ENCODE peak calls at places on chromosome 21, in five cellular contexts. O is EH, N is germinal center, K is AG08395, Q is HAP-1. A is an unnamed sample.

GRCh38 chr21:45318556-45319341 is 31.1 kb upstream of the POFUT2 start:
- DNase-seq in N (no peak), Q (no peak), K (peak; percentile 52), O (peak; percentile 84), A (peak; percentile 98)

GRCh38 chr21:37561941-37562919 is 195.7 kb downstream of the DYRK1A start:
- DNase-seq in N (no peak), K (no peak), O (no peak), Q (no peak), A (no peak)

GRCh38 chr21:43712268-43712942 is 6.5 kb upstream of the PDXK start:
- DNase-seq in O (peak; percentile 81), N (no peak), K (peak; percentile 32), Q (no peak), A (peak; percentile 9)

GRCh38 chr21:25658427-25658980 is 19.4 kb downstream of the JAM2 start:
- DNase-seq in K (no peak), N (no peak), Q (peak; percentile 100), O (no peak), A (no peak)

GRCh38 chr21:40053007-40053406 is 185.8 kb downstream of the PCP4 start:
- DNase-seq in K (peak; percentile 44), Q (no peak), O (peak; percentile 41), N (no peak), A (no peak)

GRCh38 chr21:31872452-31873274 is at the start of gene HUNK:
- DNase-seq in K (peak; percentile 51), Q (peak; percentile 63), O (peak; percentile 53), N (peak; percentile 36), A (peak; percentile 31)

GRCh38 chr21:30541764-30542163 is at the start of gene KRTAP19-6:
- DNase-seq in N (no peak), K (no peak), Q (no peak), O (no peak), A (no peak)

GRCh38 chr21:25243809-25244208 is 363.5 kb downstream of the MRPL39 start:
- DNase-seq in O (no peak), K (no peak), Q (no peak), N (no peak), A (peak; percentile 13)

GRCh38 chr21:41717573-41718330 is 49.1 kb downstream of the RIPK4 start:
- DNase-seq in K (no peak), O (no peak), N (no peak), Q (no peak), A (no peak)

GRCh38 chr21:42724226-42724920 is 71.0 kb downstream of the PDE9A start:
- DNase-seq in N (no peak), O (peak; percentile 77), K (peak; percentile 90), Q (no peak), A (peak; percentile 93)

A was measured in RPMI7951.